ENCODE peak calls at places on chromosomes 1 and 21, in ten cellular contexts. T is neural progenitor cell, I is heart right ventricle, N is left lung, Z is pancreas, A is MM.1S, Q is body of pancreas, D is hepatocyte, M is psoas muscle, Y is BE2C. B is an unnamed sample. For H3K4me1 and H3K36me3, the result is how much of the 10 kb centered on the place peaks cover.

GRCh38 chr1:231683439-231684165 is 57.0 kb downstream of the DISC1 start:
- DNase-seq in Z (no peak), Q (no peak), T (no peak), A (no peak), Y (no peak), M (no peak), D (no peak), N (no peak), I (no peak), B (no peak)

GRCh38 chr1:10181154-10181553 is 29.2 kb upstream of the KIF1B start:
- DNase-seq in D (no peak), Q (no peak), N (no peak), Z (no peak), A (no peak), T (no peak), M (no peak), I (no peak), Y (no peak), B (no peak)

GRCh38 chr1:233673146-233673946 is 59.4 kb downstream of the KCNK1 start:
- DNase-seq in Y (no peak), Q (no peak), Z (no peak), I (no peak), A (no peak), D (no peak), T (no peak), N (no peak), M (no peak), B (no peak)

GRCh38 chr1:170657275-170657853 is 6.6 kb upstream of the PRRX1 start:
- DNase-seq in D (no peak), M (no peak), Q (no peak), Y (no peak), A (no peak), Z (no peak), T (no peak), I (no peak), N (no peak), B (no peak)

GRCh38 chr1:23126801-23127200 is 41.9 kb downstream of the LUZP1 start:
- DNase-seq in Q (no peak), D (no peak), Y (no peak), N (no peak), M (no peak), I (no peak), A (no peak), T (no peak), Z (no peak), B (peak)

GRCh38 chr1:13951793-13952751 is 252.1 kb downstream of the PRDM2 start:
- DNase-seq in M (no peak), T (no peak), Z (no peak), A (no peak), D (no peak), Q (no peak), Y (no peak), I (no peak), N (no peak), B (peak)

GRCh38 chr1:22317231-22317919 is 134.3 kb upstream of the ZBTB40 start:
- DNase-seq in M (no peak), T (peak), D (peak), Y (peak), Q (no peak), A (no peak), N (no peak), I (no peak), Z (no peak), B (peak)

GRCh38 chr1:238950786-238951185 is 435.6 kb upstream of the CHRM3 start:
- DNase-seq in T (no peak), A (peak), Q (no peak), Y (no peak), N (no peak), Z (no peak), I (no peak), D (no peak), M (no peak), B (no peak)

GRCh38 chr1:117105003-117105402 is 16.5 kb downstream of the TRIM45 start:
- DNase-seq in N (no peak), D (no peak), Q (no peak), Y (no peak), Z (no peak), I (no peak), T (no peak), M (no peak), A (no peak), B (no peak)

GRCh38 chr21:32886339-32886738 is 114.8 kb upstream of the PAXBP1 start:
- DNase-seq in I (no peak), M (no peak), Z (no peak), N (no peak), Q (no peak), Y (no peak), T (no peak), D (no peak), A (peak), B (no peak)

GRCh38 chr1:31101147-31101502 is 35.6 kb upstream of the PUM1 start:
- DNase-seq in Z (no peak), A (no peak), N (peak), M (no peak), Q (peak), Y (no peak), D (peak), T (no peak), I (no peak), B (peak)

GRCh38 chr1:237684236-237684635 is 206.5 kb downstream of the ZP4 start:
- DNase-seq in Y (no peak), D (no peak), I (no peak), Q (no peak), A (no peak), N (no peak), Z (no peak), M (no peak), T (no peak), B (no peak)

GRCh38 chr1:231232870-231233734 is 7.9 kb upstream of the GNPAT start:
- DNase-seq in T (no peak), N (no peak), Z (no peak), M (no peak), A (no peak), D (peak), I (no peak), Q (no peak), Y (no peak), B (no peak)

GRCh38 chr1:60765204-60765603 is 317.2 kb upstream of the NFIA start:
- DNase-seq in T (peak), A (peak), N (no peak), Q (peak), Z (no peak), Y (peak), D (peak), M (no peak), I (no peak), B (peak)

GRCh38 chr1:16462773-16463330 is 22.3 kb downstream of the NECAP2 start:
- DNase-seq in Z (no peak), M (no peak), Y (no peak), Q (no peak), I (no peak), D (no peak), A (no peak), T (no peak), N (no peak), B (no peak)

GRCh38 chr1:207017615-207018559 is 14.7 kb downstream of the C1orf116 start:
- DNase-seq in D (no peak), Q (peak), A (no peak), I (no peak), N (peak), Z (no peak), M (no peak), T (no peak), Y (no peak), B (no peak)

GRCh38 chr1:212937034-212937433 is 13.3 kb upstream of the VASH2 start:
- DNase-seq in D (peak), T (no peak), Z (no peak), N (no peak), A (no peak), Y (no peak), I (no peak), M (no peak), Q (no peak), B (no peak)

GRCh38 chr1:97094257-97094972 is 372.8 kb downstream of the PTBP2 start:
- DNase-seq in I (no peak), M (no peak), N (no peak), Y (no peak), A (no peak), T (peak), Q (no peak), Z (no peak), D (no peak), B (peak)

GRCh38 chr1:77762072-77762476 is 2.4 kb upstream of the USP33 start:
- DNase-seq in Y (no peak), I (no peak), Z (no peak), Q (no peak), M (no peak), A (no peak), N (no peak), T (no peak), D (peak), B (peak)

GRCh38 chr1:204072951-204073836 is at the start of gene SOX13:
- DNase-seq in A (peak), N (peak), Z (peak), D (peak), Y (peak), M (peak), Q (peak), I (peak), T (peak), B (peak)

GRCh38 chr1:115134850-115135484 is 45.7 kb upstream of the TSPAN2 start:
- DNase-seq in D (peak), I (no peak), T (no peak), Y (no peak), N (no peak), Q (no peak), A (no peak), Z (no peak), M (no peak), B (no peak)

GRCh38 chr1:236063551-236063918 is 1.4 kb downstream of the NID1 start:
- DNase-seq in A (no peak), N (no peak), D (no peak), Y (no peak), Z (no peak), I (no peak), T (no peak), M (no peak), Q (no peak), B (no peak)

GRCh38 chr1:200493344-200493743 is 83.5 kb upstream of the ZNF281 start:
- DNase-seq in A (no peak), D (no peak), I (no peak), T (no peak), M (no peak), Z (no peak), N (no peak), Q (no peak), Y (no peak), B (no peak)

GRCh38 chr1:12142891-12143630 is 23.7 kb upstream of the TNFRSF1B start:
- DNase-seq in T (no peak), M (peak), Q (no peak), A (no peak), I (peak), D (no peak), Z (no peak), Y (no peak), N (peak), B (no peak)

GRCh38 chr1:67726224-67726623 is 41.2 kb downstream of the GADD45A start:
- DNase-seq in Z (no peak), D (no peak), I (no peak), Y (no peak), M (no peak), T (no peak), A (no peak), N (no peak), Q (no peak), B (no peak)

GRCh38 chr1:23620605-23621004 is 61.3 kb upstream of the ID3 start:
- DNase-seq in Y (no peak), N (no peak), T (no peak), A (no peak), Q (no peak), D (no peak), Z (no peak), I (no peak), M (no peak), B (no peak)

GRCh38 chr1:198499588-198499987 is 40.9 kb downstream of the ATP6V1G3 start:
- DNase-seq in Y (no peak), N (no peak), Z (no peak), T (no peak), D (no peak), M (no peak), I (no peak), A (no peak), Q (no peak), B (peak)

GRCh38 chr1:167273027-167273800 is 52.5 kb downstream of the POU2F1 start:
- DNase-seq in I (no peak), Q (no peak), Y (peak), T (no peak), Z (no peak), D (no peak), N (no peak), M (no peak), A (no peak), B (peak)

GRCh38 chr1:214662386-214662785 is 59.4 kb downstream of the CENPF start:
- DNase-seq in N (no peak), A (no peak), M (no peak), T (no peak), D (no peak), Y (no peak), Z (no peak), I (no peak), Q (no peak), B (no peak)

GRCh38 chr1:3905953-3906671 is 6.0 kb upstream of the C1orf174 start:
- DNase-seq in Z (no peak), M (no peak), T (no peak), I (no peak), N (peak), A (no peak), Q (peak), D (no peak), Y (no peak), B (no peak)

GRCh38 chr1:213934642-213935041 is 53.1 kb upstream of the PROX1 start:
- DNase-seq in A (no peak), Q (peak), M (no peak), I (peak), T (no peak), Y (peak), D (no peak), N (peak), Z (peak), B (no peak)

GRCh38 chr1:61670016-61670415 is 54.9 kb downstream of the TM2D1 start:
- DNase-seq in N (no peak), Z (no peak), Q (no peak), A (no peak), T (no peak), M (no peak), I (no peak), D (no peak), Y (no peak), B (no peak)

GRCh38 chr1:5970623-5971273 is 21.5 kb downstream of the NPHP4 start:
- DNase-seq in Y (no peak), D (no peak), Q (no peak), T (no peak), Z (peak), N (no peak), I (no peak), A (no peak), M (no peak), B (no peak)

DNA sequence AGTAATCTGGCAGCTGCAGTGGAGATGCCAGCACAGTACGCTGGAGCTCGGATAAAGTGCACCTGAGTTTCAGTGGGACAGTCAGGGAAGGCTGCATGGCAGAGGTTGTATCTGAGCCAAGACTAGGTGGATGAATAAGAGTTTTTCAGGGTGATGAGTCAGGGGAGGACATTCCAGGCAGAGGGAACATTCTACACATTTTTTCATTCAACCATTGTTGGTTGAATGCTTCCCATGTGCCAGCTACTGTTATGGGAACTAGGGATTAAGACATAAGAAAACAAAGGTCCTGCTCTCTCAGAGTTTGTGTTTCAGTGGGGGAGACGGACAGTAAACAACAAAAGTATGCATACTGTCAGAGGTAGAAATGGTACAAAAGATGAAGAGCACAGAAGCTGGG is 5.2 kb downstream of the LEPR start:
- DNase-seq in D (no peak), T (peak), Y (no peak), N (no peak), Q (no peak), Z (no peak), A (no peak), I (no peak), M (no peak), B (no peak)
- H3K4me1 ChIP-seq in D (under half), T (under half), Y (under half), N (half or more), Q (under half), Z (under half), A (under half), I (under half), M (under half), B (under half)

GRCh38 chr1:55604194-55604593 is 389.0 kb upstream of the USP24 start:
- DNase-seq in I (no peak), Z (no peak), Y (no peak), T (no peak), D (no peak), N (no peak), Q (no peak), A (no peak), M (no peak), B (no peak)
- TF ChIP-seq CTCF in I (no peak), Z (no peak), Y (no peak), T (no peak), D (no peak), N (no peak), Q (no peak), A (no peak), M (no peak), B (no peak)

GRCh38 chr1:17725811-17726582 is 29.1 kb upstream of the ACTL8 start:
- DNase-seq in I (no peak), Y (no peak), T (no peak), D (no peak), Z (no peak), N (no peak), M (no peak), A (no peak), Q (no peak), B (no peak)
- H3K36me3 ChIP-seq in I (under half), Y (under half), T (under half), D (under half), Z (under half), N (under half), M (under half), A (under half), Q (under half), B (under half)

GRCh38 chr1:112702067-112702395 is 4.9 kb downstream of the RHOC start:
- DNase-seq in D (no peak), M (no peak), N (no peak), T (no peak), Q (no peak), A (no peak), Y (no peak), I (no peak), Z (no peak), B (no peak)

GRCh38 chr1:112699425-112700144 is 7.3 kb downstream of the RHOC start:
- DNase-seq in Z (no peak), N (no peak), M (no peak), A (no peak), D (no peak), T (no peak), Y (no peak), I (no peak), Q (no peak), B (no peak)

GRCh38 chr1:112700290-112701226 is 6.4 kb downstream of the RHOC start:
- DNase-seq in D (peak), A (peak), Q (peak), N (peak), Z (peak), I (peak), Y (peak), M (peak), T (no peak), B (peak)

GRCh38 chr1:112702420-112703261 is 4.3 kb downstream of the RHOC start:
- DNase-seq in Q (no peak), A (no peak), M (no peak), Z (no peak), I (no peak), N (no peak), Y (no peak), T (no peak), D (no peak), B (no peak)

GRCh38 chr1:112701227-112702066 is 5.5 kb downstream of the RHOC start:
- DNase-seq in Z (no peak), Q (no peak), A (no peak), D (no peak), I (no peak), Y (no peak), M (no peak), N (peak), T (no peak), B (no peak)
- H3K4me1 ChIP-seq in Z (under half), Q (half or more), A (under half), D (half or more), I (half or more), Y (half or more), M (half or more), N (half or more), T (under half), B (half or more)

DNA sequence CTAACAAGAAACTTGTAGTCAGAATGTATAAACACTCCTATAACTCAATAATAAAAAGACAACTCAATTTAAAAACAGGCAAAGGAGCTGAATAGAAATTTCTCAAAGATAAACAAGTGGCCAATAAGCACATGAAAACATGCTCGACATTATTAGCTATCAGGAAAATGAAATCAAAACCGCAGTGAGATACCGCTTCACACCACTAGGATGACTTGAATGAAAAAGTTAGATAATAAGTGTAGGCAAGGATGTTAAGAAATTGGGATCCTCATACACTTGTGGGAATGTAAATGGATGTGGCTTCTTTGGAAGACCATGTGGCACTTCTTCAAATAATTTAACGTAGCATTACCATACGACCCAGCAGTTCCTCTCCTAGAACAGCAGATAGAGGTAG is 8.9 kb downstream of the RALGPS2 start:
- DNase-seq in T (no peak), N (no peak), M (no peak), Q (no peak), A (no peak), Y (no peak), Z (no peak), I (no peak), D (no peak), B (peak)
- TF ChIP-seq CTCF in T (peak), N (no peak), M (peak), Q (no peak), A (peak), Y (peak), Z (no peak), I (no peak), D (no peak), B (peak)

GRCh38 chr1:75787524-75787923 is 1.5 kb downstream of the RABGGTB start:
- DNase-seq in M (no peak), Y (no peak), A (no peak), Z (no peak), T (no peak), N (no peak), Q (no peak), I (no peak), D (no peak), B (no peak)

GRCh38 chr1:75786901-75787455 is 922 bp downstream of the RABGGTB start:
- DNase-seq in D (no peak), M (no peak), I (no peak), Y (no peak), N (no peak), T (no peak), Q (no peak), Z (no peak), A (no peak), B (no peak)

GRCh38 chr1:75794382-75794781 is 2.3 kb upstream of the MSH4 start:
- DNase-seq in A (no peak), T (peak), M (no peak), I (no peak), N (no peak), Y (no peak), Z (no peak), D (no peak), Q (no peak), B (no peak)

GRCh38 chr1:75792091-75792490 is 4.6 kb upstream of the MSH4 start:
- DNase-seq in D (no peak), M (no peak), Q (no peak), Y (no peak), T (no peak), A (no peak), N (no peak), I (no peak), Z (no peak), B (no peak)

GRCh38 chr1:75791022-75791421 is 5.0 kb downstream of the RABGGTB start:
- DNase-seq in Q (no peak), D (no peak), Z (no peak), Y (no peak), N (no peak), I (no peak), T (no peak), M (no peak), A (no peak), B (no peak)
- H3K36me3 ChIP-seq in Q (under half), D (under half), Z (half or more), Y (half or more), N (under half), I (half or more), T (under half), M (half or more), A (under half), B (half or more)

DNA sequence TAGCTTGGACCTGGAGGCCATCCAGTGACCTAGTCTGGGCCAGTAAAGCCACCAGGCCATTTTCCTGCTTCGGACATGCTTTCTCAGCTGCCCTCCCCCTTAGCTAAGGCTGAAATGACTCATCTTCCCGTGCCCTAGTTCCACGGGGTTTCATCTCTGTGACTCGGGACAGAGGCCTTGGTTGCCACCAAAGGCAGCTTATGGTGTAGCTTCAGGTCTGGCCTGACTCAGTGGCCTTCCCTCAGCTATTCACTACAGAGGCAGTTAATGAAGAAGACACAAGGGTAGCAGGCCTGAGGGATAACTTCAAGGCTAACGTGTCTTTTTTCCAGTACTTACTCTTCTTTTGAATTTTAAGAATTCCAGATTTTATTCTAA is 82.4 kb downstream of the PBX1 start:
- DNase-seq in T (no peak), A (no peak), I (no peak), N (no peak), M (peak), D (no peak), Z (no peak), Q (peak), Y (no peak), B (no peak)
- H3K4me1 ChIP-seq in T (under half), A (under half), I (half or more), N (under half), M (half or more), D (under half), Z (half or more), Q (half or more), Y (under half), B (under half)

GRCh38 chr21:16913010-16913409 is 599.8 kb upstream of the CXADR start:
- DNase-seq in M (no peak), T (peak), D (no peak), I (no peak), A (no peak), Z (no peak), N (no peak), Y (peak), Q (no peak), B (no peak)
- TF ChIP-seq CTCF in M (no peak), T (peak), D (no peak), I (no peak), A (no peak), Z (no peak), N (no peak), Y (peak), Q (no peak), B (no peak)